ENCODE peak calls at places on chromosome 17, in seven cellular contexts. One of them, this sample, is unnamed.

GRCh38 chr17:4509402-4509801 is 10.7 kb downstream of the SPNS2 start:
- DNase-seq in left ventricle myocardium superior: no peak
- DNase-seq in HCT116: no peak
- DNase-seq in PC-3: no peak
- DNase-seq in GM23248: no peak
- DNase-seq in Ammon's horn: no peak
- DNase-seq in EL: no peak
- DNase-seq in this sample: peak

GRCh38 chr17:48261297-48261880 is 153.8 kb downstream of the SNX11 start:
- DNase-seq in left ventricle myocardium superior: no peak
- DNase-seq in HCT116: peak
- DNase-seq in PC-3: peak
- DNase-seq in GM23248: peak
- DNase-seq in Ammon's horn: no peak
- DNase-seq in EL: peak
- DNase-seq in this sample: peak

GRCh38 chr17:16281351-16281750 is 64.3 kb downstream of the PIGL start:
- DNase-seq in left ventricle myocardium superior: no peak
- DNase-seq in HCT116: no peak
- DNase-seq in PC-3: peak
- DNase-seq in GM23248: peak
- DNase-seq in Ammon's horn: no peak
- DNase-seq in EL: peak
- DNase-seq in this sample: peak

GRCh38 chr17:6328279-6328678 is 106.6 kb downstream of the AIPL1 start:
- DNase-seq in left ventricle myocardium superior: no peak
- DNase-seq in HCT116: peak
- DNase-seq in PC-3: no peak
- DNase-seq in GM23248: no peak
- DNase-seq in Ammon's horn: no peak
- DNase-seq in EL: no peak
- DNase-seq in this sample: peak

GRCh38 chr17:80414508-80414802 is 512 bp upstream of the ENDOV start:
- DNase-seq in left ventricle myocardium superior: no peak
- DNase-seq in HCT116: no peak
- DNase-seq in PC-3: peak
- DNase-seq in GM23248: no peak
- DNase-seq in Ammon's horn: no peak
- DNase-seq in EL: no peak
- DNase-seq in this sample: no peak

GRCh38 chr17:75878174-75878998 is at the start of gene TRIM47:
- DNase-seq in left ventricle myocardium superior: peak
- DNase-seq in HCT116: no peak
- DNase-seq in PC-3: peak
- DNase-seq in GM23248: peak
- DNase-seq in Ammon's horn: peak
- DNase-seq in EL: peak
- DNase-seq in this sample: peak

GRCh38 chr17:13415877-13416416 is 185.8 kb downstream of the HS3ST3A1 start:
- DNase-seq in left ventricle myocardium superior: peak
- DNase-seq in HCT116: peak
- DNase-seq in PC-3: peak
- DNase-seq in GM23248: peak
- DNase-seq in Ammon's horn: peak
- DNase-seq in EL: peak
- DNase-seq in this sample: peak

GRCh38 chr17:6450926-6451717 is 6.9 kb downstream of the PIMREG start:
- DNase-seq in left ventricle myocardium superior: no peak
- DNase-seq in HCT116: no peak
- DNase-seq in PC-3: no peak
- DNase-seq in GM23248: no peak
- DNase-seq in Ammon's horn: no peak
- DNase-seq in EL: no peak
- DNase-seq in this sample: no peak

GRCh38 chr17:13600475-13601316 is 1.0 kb downstream of the HS3ST3A1 start:
- DNase-seq in left ventricle myocardium superior: peak
- DNase-seq in HCT116: no peak
- DNase-seq in PC-3: no peak
- DNase-seq in GM23248: peak
- DNase-seq in Ammon's horn: no peak
- DNase-seq in EL: peak
- DNase-seq in this sample: peak

GRCh38 chr17:39144414-39144813 is 7.0 kb downstream of the PLXDC1 start:
- DNase-seq in left ventricle myocardium superior: peak
- DNase-seq in HCT116: no peak
- DNase-seq in PC-3: peak
- DNase-seq in GM23248: peak
- DNase-seq in Ammon's horn: peak
- DNase-seq in EL: peak
- DNase-seq in this sample: peak

GRCh38 chr17:66426397-66427033 is 124.1 kb downstream of the PRKCA start:
- DNase-seq in left ventricle myocardium superior: no peak
- DNase-seq in HCT116: peak
- DNase-seq in PC-3: peak
- DNase-seq in GM23248: peak
- DNase-seq in Ammon's horn: no peak
- DNase-seq in EL: peak
- DNase-seq in this sample: peak

GRCh38 chr17:44220211-44221071 is 966 bp upstream of the UBTF start:
- DNase-seq in left ventricle myocardium superior: peak
- DNase-seq in HCT116: no peak
- DNase-seq in PC-3: peak
- DNase-seq in GM23248: peak
- DNase-seq in Ammon's horn: peak
- DNase-seq in EL: peak
- DNase-seq in this sample: peak

GRCh38 chr17:70059649-70060048 is 15.4 kb upstream of the KCNJ16 start:
- DNase-seq in left ventricle myocardium superior: no peak
- DNase-seq in HCT116: no peak
- DNase-seq in PC-3: no peak
- DNase-seq in GM23248: no peak
- DNase-seq in Ammon's horn: no peak
- DNase-seq in EL: no peak
- DNase-seq in this sample: no peak

GRCh38 chr17:1931759-1932579 is 93.2 kb downstream of the RTN4RL1 start:
- DNase-seq in left ventricle myocardium superior: peak
- DNase-seq in HCT116: no peak
- DNase-seq in PC-3: peak
- DNase-seq in GM23248: peak
- DNase-seq in Ammon's horn: peak
- DNase-seq in EL: no peak
- DNase-seq in this sample: no peak

GRCh38 chr17:38539386-38539785 is 66.4 kb downstream of the SRCIN1 start:
- DNase-seq in left ventricle myocardium superior: no peak
- DNase-seq in HCT116: no peak
- DNase-seq in PC-3: no peak
- DNase-seq in GM23248: no peak
- DNase-seq in Ammon's horn: no peak
- DNase-seq in EL: no peak
- DNase-seq in this sample: no peak

GRCh38 chr17:18257747-18258355 is 687 bp downstream of the FLII start:
- DNase-seq in left ventricle myocardium superior: peak
- DNase-seq in HCT116: no peak
- DNase-seq in PC-3: peak
- DNase-seq in GM23248: peak
- DNase-seq in Ammon's horn: peak
- DNase-seq in EL: peak
- DNase-seq in this sample: peak

GRCh38 chr17:28895794-28896447 is 1.6 kb downstream of the FLOT2 start:
- DNase-seq in left ventricle myocardium superior: no peak
- DNase-seq in HCT116: no peak
- DNase-seq in PC-3: no peak
- DNase-seq in GM23248: no peak
- DNase-seq in Ammon's horn: no peak
- DNase-seq in EL: no peak
- DNase-seq in this sample: no peak